ENCODE peak calls at places on chromosomes 13 and 19, in eight cellular contexts. P is GM23338, Z is AG04450, Q is body of pancreas, J is suprapubic skin, E is Caco-2, D is A673, O is Peyer's patch. Y is an unnamed sample.

GRCh38 chr13:78121459-78122348 is 203.1 kb upstream of the EDNRB start:
- DNase-seq in Z (no peak), E (peak), Q (peak), J (no peak), O (peak), P (peak), D (peak), Y (peak)

GRCh38 chr19:50490411-50490811 is 13.8 kb upstream of the GARIN5A start:
- DNase-seq in D (no peak), P (no peak), Z (no peak), J (no peak), E (no peak), Q (no peak), O (no peak), Y (no peak)

GRCh38 chr13:112194167-112194530 is 127.2 kb downstream of the SOX1 start:
- DNase-seq in E (no peak), D (no peak), J (no peak), O (no peak), P (no peak), Q (no peak), Z (no peak), Y (no peak)

GRCh38 chr13:21020581-21020980 is 40.8 kb downstream of the LATS2 start:
- DNase-seq in E (no peak), Q (no peak), J (no peak), O (no peak), P (no peak), Z (no peak), D (no peak), Y (no peak)

GRCh38 chr13:39411501-39411900 is 191.5 kb downstream of the LHFPL6 start:
- DNase-seq in D (no peak), Z (no peak), Q (no peak), P (no peak), E (no peak), O (no peak), J (no peak), Y (no peak)

GRCh38 chr19:8831832-8832131 is 322 bp downstream of the ZNF558 start:
- DNase-seq in D (no peak), Q (no peak), Z (no peak), J (no peak), E (no peak), P (peak), O (no peak), Y (no peak)

GRCh38 chr19:801030-801860 is 4.0 kb downstream of the PTBP1 start:
- DNase-seq in O (no peak), J (no peak), P (peak), E (no peak), Z (no peak), Q (peak), D (peak), Y (no peak)

GRCh38 chr13:94620286-94620896 is 18.7 kb downstream of the GPR180 start:
- DNase-seq in P (peak), Z (no peak), J (no peak), Q (no peak), E (no peak), O (no peak), D (peak), Y (peak)

GRCh38 chr19:38441660-38442348 is 8.3 kb downstream of the RYR1 start:
- DNase-seq in D (no peak), O (no peak), Z (no peak), E (no peak), Q (no peak), P (peak), J (no peak), Y (peak)

GRCh38 chr13:113114511-113115362 is 7.9 kb upstream of the F10 start:
- DNase-seq in O (no peak), Z (no peak), Q (no peak), J (peak), P (no peak), D (no peak), E (peak), Y (no peak)

GRCh38 chr19:10206226-10206873 is 11.6 kb upstream of the DNMT1 start:
- DNase-seq in Z (no peak), P (no peak), D (no peak), E (no peak), O (no peak), Q (no peak), J (no peak), Y (no peak)

GRCh38 chr13:65300220-65300619 is 1929.9 kb downstream of the PCDH9 start:
- DNase-seq in Z (no peak), O (no peak), P (no peak), J (no peak), E (no peak), D (no peak), Q (no peak), Y (no peak)

GRCh38 chr13:71316964-71317363 is 550.0 kb downstream of the DACH1 start:
- DNase-seq in J (no peak), D (no peak), E (no peak), O (no peak), Q (no peak), Z (no peak), P (no peak), Y (no peak)

GRCh38 chr19:51316688-51317087 is 5.2 kb downstream of the IGLON5 start:
- DNase-seq in E (no peak), O (no peak), Q (no peak), P (no peak), Z (no peak), D (no peak), J (no peak), Y (no peak)

GRCh38 chr13:47109028-47109427 is 212.2 kb upstream of the HTR2A start:
- DNase-seq in E (no peak), Q (no peak), P (no peak), J (no peak), D (no peak), Z (no peak), O (no peak), Y (peak)

GRCh38 chr19:33156354-33156753 is 24.4 kb downstream of the WDR88 start:
- DNase-seq in O (no peak), J (no peak), Q (no peak), Z (no peak), E (no peak), P (no peak), D (no peak), Y (no peak)

GRCh38 chr19:3224346-3225325 is at the start of gene CELF5:
- DNase-seq in Q (peak), P (peak), J (no peak), O (peak), Z (no peak), D (peak), E (no peak), Y (peak)

GRCh38 chr13:110316196-110316595 is 9.1 kb downstream of the COL4A2 start:
- DNase-seq in P (no peak), D (no peak), Q (no peak), J (no peak), E (no peak), O (no peak), Z (no peak), Y (no peak)

GRCh38 chr13:106619688-106620555 is 52.0 kb upstream of the ARGLU1 start:
- DNase-seq in J (no peak), D (peak), Q (peak), P (peak), O (peak), Z (peak), E (no peak), Y (peak)

GRCh38 chr13:111407381-111408131 is 87.1 kb downstream of the TEX29 start:
- DNase-seq in P (no peak), O (no peak), E (peak), J (no peak), Q (no peak), Z (no peak), D (no peak), Y (no peak)

GRCh38 chr19:32339988-32340874 is 5.2 kb upstream of the ZNF507 start:
- DNase-seq in O (peak), J (no peak), D (peak), Q (peak), E (peak), P (peak), Z (no peak), Y (peak)

GRCh38 chr19:33355535-33355934 is 18.0 kb upstream of the CEBPG start:
- DNase-seq in E (no peak), D (no peak), Q (no peak), P (no peak), O (no peak), Z (no peak), J (no peak), Y (no peak)

GRCh38 chr13:112729408-112729807 is 39.6 kb downstream of the ATP11A start:
- DNase-seq in O (no peak), P (no peak), D (no peak), J (no peak), Z (no peak), Q (no peak), E (no peak), Y (no peak)

GRCh38 chr13:52001120-52001731 is 10.0 kb downstream of the ATP7B start:
- DNase-seq in P (peak), O (no peak), J (no peak), Q (no peak), D (peak), E (no peak), Z (peak), Y (peak)
- TF ChIP-seq CTCF in P (peak), O (peak), J (peak), Q (peak), D (peak), E (peak), Z (peak), Y (peak)

GRCh38 chr13:74025369-74025768 is 108.8 kb downstream of the KLF12 start:
- DNase-seq in E (no peak), P (no peak), O (no peak), D (no peak), Z (no peak), J (no peak), Q (no peak), Y (peak)

GRCh38 chr13:74024856-74025255 is 109.3 kb downstream of the KLF12 start:
- DNase-seq in Q (no peak), P (no peak), E (no peak), Z (no peak), O (no peak), D (no peak), J (no peak), Y (no peak)

GRCh38 chr13:74024314-74024713 is 109.9 kb downstream of the KLF12 start:
- DNase-seq in Q (no peak), E (no peak), J (no peak), Z (no peak), D (no peak), O (no peak), P (no peak), Y (no peak)

GRCh38 chr13:74026753-74027152 is 107.5 kb downstream of the KLF12 start:
- DNase-seq in D (peak), Z (no peak), P (peak), Q (no peak), J (no peak), E (no peak), O (peak), Y (peak)

DNA sequence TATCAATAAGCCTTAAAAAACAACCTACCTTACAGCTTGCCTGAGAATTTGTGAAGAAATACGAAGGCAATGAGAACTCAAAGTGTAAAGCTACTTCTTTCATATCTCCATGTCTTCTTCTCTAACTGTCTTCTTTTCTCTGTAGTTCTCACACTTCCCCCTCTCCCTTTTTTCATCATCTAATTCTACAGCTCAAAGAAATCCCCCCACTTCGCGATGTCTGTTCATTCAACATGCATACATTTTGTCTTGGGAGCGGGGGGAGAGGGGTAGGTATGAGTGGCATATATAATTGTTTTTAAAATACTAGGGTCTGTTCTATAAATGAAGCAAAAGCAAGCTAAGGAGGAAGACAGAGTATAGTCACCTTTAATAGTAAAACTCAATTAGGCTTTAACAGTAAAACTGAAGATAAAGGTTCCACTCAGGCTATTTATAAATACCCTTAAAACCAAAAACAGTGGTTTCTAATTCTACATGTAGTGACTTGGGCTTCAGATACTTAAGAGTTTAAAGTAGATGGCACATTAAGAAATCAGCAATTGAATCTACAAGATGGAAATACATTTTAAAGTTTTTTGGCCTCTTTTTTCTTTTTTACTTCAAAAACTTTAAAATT is 106.9 kb downstream of the KLF12 start:
- DNase-seq in P (no peak), E (no peak), O (no peak), Z (no peak), D (no peak), Q (no peak), J (no peak), Y (peak)
- H3K4me3 ChIP-seq in P (peak), E (no peak), O (no peak), Z (no peak), D (no peak), Q (no peak), J (no peak), Y (peak)

GRCh38 chr19:29524912-29525870 is 603 bp upstream of the VSTM2B start:
- DNase-seq in J (no peak), P (peak), Q (no peak), Z (no peak), D (no peak), O (no peak), E (no peak), Y (no peak)

GRCh38 chr19:29523568-29523967 is 2.2 kb upstream of the VSTM2B start:
- DNase-seq in O (no peak), P (no peak), D (no peak), J (no peak), Q (no peak), E (no peak), Z (no peak), Y (no peak)

GRCh38 chr19:29525901-29526729 is at the start of gene VSTM2B:
- DNase-seq in J (no peak), Z (no peak), D (no peak), O (no peak), P (peak), E (no peak), Q (no peak), Y (no peak)

GRCh38 chr19:29526730-29527499 is 1.1 kb downstream of the VSTM2B start:
- DNase-seq in E (no peak), P (peak), D (peak), J (no peak), Q (no peak), Z (no peak), O (no peak), Y (no peak)

GRCh38 chr19:29524201-29524911 is 1.4 kb upstream of the VSTM2B start:
- DNase-seq in Z (no peak), P (peak), O (no peak), D (no peak), Q (no peak), E (no peak), J (no peak), Y (no peak)
- TF ChIP-seq CTCF in Z (no peak), P (peak), O (no peak), D (no peak), Q (no peak), E (no peak), J (no peak), Y (no peak)

DNA sequence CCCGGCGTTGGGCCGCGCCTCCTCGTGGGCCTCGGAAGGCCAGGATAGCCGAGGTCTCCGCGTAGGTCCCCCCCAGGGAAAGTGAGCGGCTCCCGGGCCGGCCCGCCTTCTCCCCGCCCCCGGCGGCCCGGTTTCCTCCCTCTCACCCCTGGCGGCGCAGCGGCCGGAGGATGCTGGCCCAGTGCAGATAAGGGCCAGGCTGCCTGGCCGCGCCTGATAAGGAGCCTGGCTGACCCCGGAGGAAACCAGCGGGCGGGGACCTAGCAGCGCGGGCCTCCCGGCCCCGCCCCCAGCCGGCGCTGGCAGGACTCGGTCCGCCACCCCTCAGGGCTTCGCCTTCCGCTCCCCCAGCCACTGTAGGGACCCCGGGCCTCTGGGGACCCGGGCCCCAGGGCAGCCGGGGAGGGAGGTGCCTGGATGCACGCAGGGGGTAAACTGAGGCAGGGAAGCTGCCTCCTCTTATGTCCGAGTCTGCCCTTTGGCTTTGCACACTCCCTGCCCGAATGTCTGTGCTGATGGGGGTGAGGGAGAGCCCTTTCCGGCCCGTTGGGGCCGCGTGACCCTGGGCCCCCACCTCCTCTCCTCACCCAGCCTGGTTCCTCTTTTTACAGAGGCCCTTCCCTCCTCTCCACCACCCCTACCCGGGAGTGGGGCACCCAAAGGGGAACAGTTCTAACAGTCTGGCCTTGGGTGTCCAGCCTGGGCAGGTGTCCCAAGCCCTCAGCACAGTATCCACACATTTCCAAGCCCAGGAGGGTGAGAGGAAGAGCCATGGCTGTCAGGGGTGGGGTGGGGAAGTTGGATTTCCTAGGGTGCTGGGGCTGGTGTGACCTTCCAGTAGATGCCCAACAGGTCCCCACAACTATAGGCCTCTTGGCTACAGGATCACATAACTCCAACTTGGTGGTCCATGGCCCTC is at the start of gene LYL1:
- DNase-seq in O (peak), Q (peak), E (peak), P (peak), J (no peak), Z (no peak), D (no peak), Y (peak)
- H3K4me3 ChIP-seq in O (peak), Q (no peak), E (peak), P (peak), J (peak), Z (peak), D (no peak), Y (peak)

GRCh38 chr13:37870489-37870845 is 895 bp upstream of the TRPC4 start:
- DNase-seq in J (no peak), D (no peak), Q (no peak), P (no peak), O (no peak), E (no peak), Z (no peak), Y (no peak)

GRCh38 chr13:37870895-37871550 is 1.5 kb upstream of the TRPC4 start:
- DNase-seq in P (peak), D (peak), Z (no peak), O (no peak), Q (no peak), E (no peak), J (no peak), Y (no peak)

GRCh38 chr13:37869506-37869755 is 141 bp downstream of the TRPC4 start:
- DNase-seq in Z (no peak), E (no peak), Q (no peak), O (no peak), P (peak), D (no peak), J (no peak), Y (no peak)

GRCh38 chr13:37868691-37869505 is 674 bp downstream of the TRPC4 start:
- DNase-seq in Q (no peak), O (no peak), E (no peak), J (no peak), D (peak), P (peak), Z (no peak), Y (no peak)

DNA sequence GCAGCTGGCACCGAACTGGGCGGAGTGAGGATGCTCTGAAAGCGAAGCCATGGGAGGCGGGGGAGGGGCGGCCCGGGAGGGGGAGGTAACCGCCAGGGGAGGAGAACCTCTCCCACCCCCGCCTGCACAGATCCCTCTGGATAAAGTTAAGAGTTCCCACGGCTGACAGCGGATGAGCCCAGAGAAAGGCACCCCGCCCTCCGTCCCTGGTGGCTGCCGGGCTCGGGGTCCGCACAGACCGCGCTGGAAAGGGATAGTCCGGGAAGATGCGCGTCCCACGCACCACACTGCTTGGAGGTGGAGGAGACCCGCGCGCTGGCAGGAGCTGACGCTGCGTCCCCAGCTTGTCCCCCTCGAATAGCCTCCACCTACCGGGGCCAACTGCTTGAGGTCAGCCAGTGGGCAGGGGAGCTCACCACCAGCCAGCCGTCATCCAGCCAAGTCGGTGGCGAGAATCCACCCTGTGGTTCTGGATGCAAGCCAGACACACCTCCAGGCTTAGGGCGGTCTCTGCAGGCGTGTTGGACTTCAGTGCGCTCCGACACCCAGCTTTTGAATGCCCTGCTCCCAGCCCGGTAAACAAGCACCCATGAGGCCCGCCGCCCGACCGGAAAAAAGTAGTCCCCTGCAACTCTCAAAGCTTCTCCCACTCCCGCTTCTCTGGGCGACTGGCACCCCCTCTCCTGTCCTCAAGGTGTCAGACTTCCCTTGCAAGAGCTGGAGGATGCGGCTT is at the start of gene TRPC4:
- DNase-seq in D (peak), J (no peak), O (no peak), Z (no peak), E (peak), Q (peak), P (peak), Y (no peak)
- TF ChIP-seq CTCF in D (peak), J (no peak), O (no peak), Z (peak), E (peak), Q (peak), P (peak), Y (peak)

DNA sequence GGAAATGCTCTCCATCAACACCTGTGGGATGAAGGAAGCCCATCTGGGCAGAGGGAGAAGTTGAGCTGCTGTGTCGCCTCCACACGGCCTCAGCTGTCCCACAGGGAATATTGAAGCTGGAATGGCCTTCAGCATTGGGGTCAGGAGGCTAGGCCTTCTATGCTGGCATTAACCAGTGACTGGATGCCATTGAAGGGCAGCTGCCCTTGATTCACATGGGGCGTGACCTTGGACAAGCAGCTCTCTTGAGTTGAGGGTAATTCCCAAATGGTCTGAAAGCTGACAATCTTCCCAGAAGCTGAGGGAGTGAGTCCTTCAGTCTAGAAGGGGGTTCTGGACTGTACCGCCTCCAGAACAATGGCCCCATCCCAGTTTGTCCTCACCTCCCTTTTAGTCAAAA is 6.7 kb downstream of the BCL3 start:
- DNase-seq in Z (no peak), Q (peak), D (no peak), P (no peak), O (no peak), J (no peak), E (no peak), Y (no peak)
- H3K4me3 ChIP-seq in Z (no peak), Q (no peak), D (no peak), P (peak), O (peak), J (peak), E (no peak), Y (peak)

GRCh38 chr13:32587014-32587773 is 942 bp downstream of the PDS5B start:
- DNase-seq in E (peak), O (peak), Q (peak), P (peak), J (peak), Z (no peak), D (peak), Y (peak)
- TF ChIP-seq CTCF in E (no peak), O (no peak), Q (peak), P (no peak), J (no peak), Z (no peak), D (no peak), Y (no peak)

GRCh38 chr19:56355517-56355916 is 37.8 kb downstream of the ZNF582 start:
- DNase-seq in P (no peak), E (no peak), Q (no peak), D (no peak), O (no peak), J (no peak), Z (no peak), Y (no peak)

GRCh38 chr19:56351208-56351607 is 36.6 kb upstream of the ZSCAN5A start:
- DNase-seq in Q (no peak), O (no peak), J (no peak), Z (no peak), E (no peak), D (no peak), P (peak), Y (no peak)

GRCh38 chr19:56360841-56361240 is 32.5 kb downstream of the ZNF582 start:
- DNase-seq in Q (no peak), P (no peak), J (no peak), D (no peak), Z (no peak), E (no peak), O (no peak), Y (no peak)

GRCh38 chr19:56356944-56357343 is 36.4 kb downstream of the ZNF582 start:
- DNase-seq in Q (no peak), P (no peak), Z (no peak), O (no peak), E (no peak), J (no peak), D (no peak), Y (no peak)
- H3K4me3 ChIP-seq in Q (no peak), P (no peak), Z (no peak), O (no peak), E (no peak), J (no peak), D (no peak), Y (no peak)

Y was measured in GM12865.